ENCODE peak calls at places on chromosomes 2 and 18, in five cellular contexts. J, G, A, Z and H are unnamed samples.

GRCh38 chr2:96502891-96503636 is 2.1 kb downstream of the NEURL3 start:
- DNase-seq in A (no peak), G (no peak), Z (no peak), J (no peak), H (no peak)

GRCh38 chr18:42328931-42329330 is 373.9 kb downstream of the PIK3C3 start:
- DNase-seq in G (no peak), Z (no peak), A (no peak), J (no peak), H (no peak)

GRCh38 chr2:235366847-235367246 is 127.0 kb upstream of the AGAP1 start:
- DNase-seq in G (no peak), A (no peak), J (no peak), Z (no peak), H (no peak)

GRCh38 chr2:160408575-160409291 is 84.9 kb downstream of the RBMS1 start:
- DNase-seq in Z (no peak), J (no peak), A (no peak), G (no peak), H (no peak)

GRCh38 chr2:36453652-36454051 is 98.1 kb downstream of the CRIM1 start:
- DNase-seq in Z (no peak), A (no peak), G (no peak), J (no peak), H (no peak)

GRCh38 chr2:223100061-223100511 is 48.1 kb downstream of the KCNE4 start:
- DNase-seq in A (no peak), G (no peak), Z (no peak), J (no peak), H (no peak)

GRCh38 chr2:187577310-187577709 is 23.1 kb upstream of the TFPI start:
- DNase-seq in Z (no peak), J (no peak), G (no peak), A (peak; percentile 27), H (no peak)

GRCh38 chr2:128032092-128032491 is 4.2 kb upstream of the SAP130 start:
- DNase-seq in Z (no peak), A (no peak), J (no peak), G (no peak), H (no peak)

GRCh38 chr2:46978696-46979095 is 63.1 kb upstream of the MCFD2 start:
- DNase-seq in J (no peak), G (no peak), A (no peak), Z (peak; percentile 31), H (no peak)

GRCh38 chr2:168661404-168661869 is 141.0 kb upstream of the NOSTRIN start:
- DNase-seq in G (no peak), Z (no peak), J (no peak), A (no peak), H (no peak)

GRCh38 chr18:44758821-44759624 is 78.3 kb downstream of the SETBP1 start:
- DNase-seq in A (no peak), J (no peak), G (no peak), Z (peak; percentile 58), H (no peak)

GRCh38 chr2:189927823-189928222 is 134.7 kb downstream of the MSTN start:
- DNase-seq in J (no peak), G (no peak), A (no peak), Z (no peak), H (no peak)

GRCh38 chr2:37389395-37389794 is 45.0 kb downstream of the QPCT start:
- DNase-seq in G (no peak), A (no peak), Z (no peak), J (no peak), H (no peak)

GRCh38 chr2:20313659-20314058 is 37.0 kb downstream of the PUM2 start:
- DNase-seq in J (no peak), Z (no peak), A (no peak), G (no peak), H (no peak)

GRCh38 chr2:37585295-37585908 is 86.0 kb downstream of the CDC42EP3 start:
- DNase-seq in G (no peak), Z (peak; percentile 26), J (no peak), A (no peak), H (no peak)

GRCh38 chr2:44537264-44537663 is 175.5 kb downstream of the CAMKMT start:
- DNase-seq in Z (no peak), G (no peak), A (no peak), J (no peak), H (no peak)

GRCh38 chr2:82538590-82538989 is 1920.5 kb downstream of the SUCLG1 start:
- DNase-seq in G (no peak), Z (no peak), J (no peak), A (no peak), H (no peak)

GRCh38 chr2:134331081-134331480 is 77.2 kb downstream of the MGAT5 start:
- DNase-seq in J (no peak), A (no peak), G (no peak), Z (no peak), H (no peak)

GRCh38 chr2:159090514-159091201 is 122.2 kb downstream of the TANC1 start:
- DNase-seq in Z (no peak), G (peak; percentile 13), A (no peak), J (no peak), H (peak; percentile 49)

GRCh38 chr2:239019193-239019581 is 171.3 kb downstream of the TWIST2 start:
- DNase-seq in Z (no peak), G (no peak), A (no peak), J (no peak), H (no peak)

GRCh38 chr2:232889876-232890401 is 19.9 kb downstream of the SNORC start:
- DNase-seq in G (no peak), A (no peak), Z (no peak), J (no peak), H (no peak)

GRCh38 chr2:207180741-207181140 is 15.0 kb upstream of the KLF7 start:
- DNase-seq in Z (no peak), G (no peak), J (no peak), A (no peak), H (no peak)

GRCh38 chr2:72211359-72211758 is 63.7 kb upstream of the CYP26B1 start:
- DNase-seq in G (no peak), J (no peak), A (no peak), Z (no peak), H (no peak)

GRCh38 chr18:68456985-68457384 is 257.9 kb downstream of the TMX3 start:
- DNase-seq in J (no peak), A (no peak), Z (no peak), G (no peak), H (no peak)

GRCh38 chr2:167196461-167197252 is 308.4 kb downstream of the XIRP2 start:
- DNase-seq in A (no peak), J (peak; percentile 21), Z (no peak), G (no peak), H (no peak)

GRCh38 chr2:128438091-128438490 is 119.4 kb upstream of the HS6ST1 start:
- DNase-seq in Z (no peak), J (no peak), G (no peak), A (no peak), H (no peak)

GRCh38 chr2:121351521-121352318 is 66.7 kb upstream of the TFCP2L1 start:
- DNase-seq in A (no peak), J (no peak), Z (no peak), G (no peak), H (no peak)

GRCh38 chr18:32092422-32093105 is 890 bp downstream of the RNF138 start:
- DNase-seq in J (peak; percentile 100), G (peak; percentile 79), Z (peak; percentile 99), A (peak; percentile 88), H (peak; percentile 77)
- TF ChIP-seq POLR2A in J (peak; percentile 81), G (peak; percentile 48), Z (peak; percentile 61), A (peak; percentile 33), H (peak; percentile 78)

DNA sequence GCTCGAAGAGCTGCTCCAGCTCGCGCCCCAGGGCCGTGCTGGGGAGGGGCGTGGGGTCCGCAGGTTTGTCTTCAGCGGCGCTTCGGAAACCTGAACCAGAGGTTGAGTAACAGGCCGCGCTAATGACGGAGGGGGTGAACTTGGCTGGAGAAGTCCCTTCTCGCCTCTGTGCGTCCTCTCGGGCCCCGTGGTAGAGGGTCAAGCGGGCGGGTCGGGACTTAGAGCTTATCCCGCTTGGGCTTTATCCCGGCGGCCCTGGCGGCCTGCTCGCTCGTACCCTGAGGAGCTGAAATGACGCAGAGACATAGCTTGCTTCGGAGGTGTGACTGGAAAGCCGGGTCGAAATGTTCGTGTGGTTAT is 479 bp downstream of the RNMT start:
- DNase-seq in Z (peak; percentile 43), A (no peak), J (peak; percentile 62), G (peak; percentile 5), H (peak; percentile 11)
- TF ChIP-seq POLR2A in Z (no peak), A (no peak), J (no peak), G (no peak), H (no peak)

DNA sequence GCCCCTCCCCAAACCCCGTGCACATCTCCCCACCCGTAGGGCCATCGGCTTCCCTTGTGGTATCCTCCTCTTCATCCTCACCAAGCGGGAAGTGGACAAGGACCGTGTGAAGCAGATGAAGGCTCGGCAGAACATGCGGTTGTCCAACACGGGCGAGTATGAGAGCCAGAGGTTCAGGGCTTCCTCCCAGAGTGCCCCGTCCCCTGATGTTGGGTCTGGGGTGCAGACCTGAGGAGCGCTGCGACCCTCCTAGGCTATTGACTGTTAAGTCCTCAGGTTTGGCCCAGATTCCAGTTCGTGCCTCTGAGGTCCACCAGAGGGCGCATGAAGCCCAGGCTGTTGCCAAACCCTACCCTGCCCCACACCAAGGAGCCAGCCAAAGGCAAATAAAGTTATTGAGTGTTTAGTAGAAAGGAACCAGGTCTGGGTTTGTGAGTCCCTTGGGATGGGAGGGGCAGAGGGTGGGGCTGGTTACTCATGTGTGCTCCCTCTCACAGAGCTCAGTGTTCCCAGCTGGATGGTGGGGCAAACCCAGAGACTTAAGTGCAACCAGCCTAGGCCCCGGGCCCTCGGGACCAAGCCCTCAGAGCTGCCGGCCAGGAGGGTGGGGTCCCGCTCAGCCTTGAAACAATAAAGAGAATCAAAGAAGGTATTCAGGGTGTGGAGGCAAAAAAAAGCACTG is 2.4 kb downstream of the PNKD start:
- DNase-seq in A (peak; percentile 85), G (peak; percentile 87), J (peak; percentile 79), Z (peak; percentile 84), H (peak; percentile 86)
- TF ChIP-seq POLR2A in A (no peak), G (no peak), J (no peak), Z (peak; percentile 67), H (no peak)

DNA sequence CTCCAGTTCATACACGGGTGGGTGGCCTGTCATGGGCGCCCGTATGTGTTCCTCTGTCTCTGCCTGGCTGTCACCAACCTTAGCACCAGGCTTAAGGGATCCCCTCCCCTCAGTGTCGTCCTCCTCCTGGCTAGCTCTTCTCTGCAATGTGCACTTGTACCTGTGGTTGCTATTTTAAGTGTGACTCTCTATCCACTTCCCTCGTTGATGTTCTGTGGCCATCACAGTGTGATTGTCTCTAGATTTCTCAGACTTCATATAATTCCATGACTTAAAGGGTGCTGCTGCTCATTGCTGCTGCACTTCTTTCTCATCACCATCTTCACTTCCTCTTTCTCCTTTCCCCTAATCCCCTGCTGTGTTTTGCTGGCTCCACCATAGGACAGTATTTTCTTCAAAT is 143.4 kb downstream of the EML6 start:
- DNase-seq in A (no peak), J (no peak), Z (no peak), G (no peak), H (no peak)
- TF ChIP-seq POLR2A in A (no peak), J (no peak), Z (no peak), G (no peak), H (no peak)

GRCh38 chr18:25351773-25352628 is at the start of gene ZNF521:
- DNase-seq in G (no peak), A (peak; percentile 18), Z (peak; percentile 47), J (peak; percentile 72), H (peak; percentile 62)
- TF ChIP-seq POLR2A in G (no peak), A (no peak), Z (peak; percentile 16), J (no peak), H (no peak)

DNA sequence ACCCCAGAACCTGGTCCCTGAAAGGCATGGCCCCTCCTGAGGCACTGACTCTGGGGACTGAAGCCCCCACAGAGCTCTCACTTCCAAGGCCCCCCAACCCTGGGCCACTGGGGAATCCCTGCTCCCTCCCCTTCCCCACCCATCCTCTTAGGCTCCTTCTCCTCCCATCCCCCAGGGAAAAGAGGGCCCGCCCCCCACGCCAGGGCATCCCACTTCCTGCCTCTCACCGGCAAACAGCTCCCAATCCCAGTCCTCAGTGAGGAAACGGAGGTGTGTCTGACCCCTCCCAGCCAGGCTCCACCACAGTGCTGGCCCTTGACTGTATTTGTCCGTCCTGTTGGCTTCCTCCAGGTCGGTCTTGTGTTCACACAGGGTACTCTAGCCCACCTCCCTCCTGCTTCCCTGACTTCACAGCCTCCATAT is 35.0 kb upstream of the PTMA start:
- DNase-seq in J (peak; percentile 55), G (peak; percentile 84), A (peak; percentile 84), Z (peak; percentile 19), H (peak; percentile 94)
- TF ChIP-seq POLR2A in J (no peak), G (peak; percentile 77), A (peak; percentile 64), Z (no peak), H (no peak)